ENCODE peak calls at places on chromosome 19, in eight cellular contexts. G, X, Z, T, L, N, S and D are unnamed samples. For H3K27me3 and H3K4me1, the result is how much of the 10 kb centered on the place peaks cover.

GRCh38 chr19:10895920-10896319 is 24.6 kb downstream of the CARM1 start:
- DNase-seq in T (no peak), G (no peak), S (no peak), X (no peak), N (no peak), L (no peak), Z (no peak), D (no peak)

GRCh38 chr19:33472696-33473624 is 48.6 kb downstream of the PEPD start:
- DNase-seq in T (peak), S (no peak), L (no peak), Z (no peak), X (peak), G (no peak), N (peak), D (no peak)

GRCh38 chr19:35963514-35963913 is 27.3 kb downstream of the LRFN3 start:
- DNase-seq in Z (peak), N (peak), T (no peak), S (peak), G (no peak), X (peak), L (no peak), D (no peak)

GRCh38 chr19:17112271-17112670 is 36.7 kb downstream of the MYO9B start:
- DNase-seq in X (no peak), Z (no peak), G (no peak), N (no peak), S (no peak), L (no peak), T (no peak), D (no peak)

GRCh38 chr19:35673121-35673804 is 6.9 kb downstream of the UPK1A start:
- DNase-seq in T (no peak), Z (peak), N (peak), L (no peak), S (no peak), X (no peak), G (peak), D (peak)

GRCh38 chr19:6527893-6528543 is 2.8 kb upstream of the TNFSF9 start:
- DNase-seq in G (no peak), X (no peak), Z (no peak), N (no peak), T (no peak), S (no peak), L (no peak), D (no peak)

GRCh38 chr19:33285441-33285927 is 16.9 kb downstream of the CEBPA start:
- DNase-seq in S (no peak), L (no peak), X (no peak), T (no peak), G (no peak), Z (no peak), N (peak), D (no peak)

GRCh38 chr19:17172624-17173345 is 42.4 kb upstream of the USE1 start:
- DNase-seq in L (no peak), Z (no peak), T (no peak), S (no peak), G (no peak), N (no peak), X (no peak), D (no peak)

GRCh38 chr19:32861596-32861995 is 8.0 kb downstream of the SLC7A9 start:
- DNase-seq in S (no peak), Z (no peak), G (no peak), X (no peak), T (no peak), L (no peak), N (no peak), D (no peak)

GRCh38 chr19:39746836-39747529 is 9.2 kb upstream of the CLC start:
- DNase-seq in G (no peak), L (no peak), S (no peak), X (no peak), Z (no peak), T (no peak), N (peak), D (no peak)

GRCh38 chr19:13229246-13229645 is 79.0 kb downstream of the IER2 start:
- DNase-seq in T (no peak), N (no peak), Z (no peak), L (no peak), S (no peak), X (no peak), G (no peak), D (no peak)

GRCh38 chr19:33241530-33242101 is 16.0 kb upstream of the SLC7A10 start:
- DNase-seq in X (no peak), T (peak), S (no peak), N (peak), L (no peak), Z (peak), G (peak), D (no peak)

GRCh38 chr19:5057860-5058259 is 88.9 kb downstream of the KDM4B start:
- DNase-seq in X (no peak), N (no peak), S (no peak), G (no peak), L (no peak), Z (peak), T (no peak), D (no peak)

GRCh38 chr19:5536337-5536894 is 31.3 kb downstream of the TINCR start:
- DNase-seq in Z (no peak), S (peak), G (no peak), L (no peak), X (peak), N (peak), T (peak), D (peak)

GRCh38 chr19:50383307-50383851 is 768 bp upstream of the POLD1 start:
- DNase-seq in L (no peak), T (no peak), X (no peak), G (no peak), S (no peak), N (no peak), Z (no peak), D (no peak)

GRCh38 chr19:4390862-4391693 is 9.3 kb downstream of the SH3GL1 start:
- DNase-seq in T (no peak), G (no peak), N (no peak), L (no peak), S (no peak), X (no peak), Z (no peak), D (no peak)

GRCh38 chr19:45601524-45602522 is at the start of gene GPR4:
- DNase-seq in G (no peak), L (no peak), S (no peak), X (peak), N (no peak), Z (no peak), T (no peak), D (no peak)
- H3K27me3 ChIP-seq in G (half or more), L (half or more), S (under half), X (under half), N (under half), Z (under half), T (half or more), D (under half)

DNA sequence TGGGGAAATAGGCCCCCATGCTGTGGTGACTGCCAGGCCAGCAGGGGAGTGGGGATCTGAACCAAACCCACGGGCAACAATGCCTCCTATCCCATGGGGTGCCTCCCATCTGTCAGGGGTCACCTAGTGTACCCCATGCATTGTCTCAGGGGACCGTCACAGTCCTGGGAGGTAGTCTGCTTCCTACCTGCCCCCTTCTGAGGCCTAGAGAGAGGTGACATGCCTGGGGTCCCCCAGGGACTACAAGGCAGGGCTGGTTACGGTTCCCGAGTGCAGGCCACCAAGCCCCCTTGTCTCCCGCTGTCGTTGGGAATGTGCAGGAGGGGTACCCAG is 11.1 kb downstream of the NDUFB7 start:
- DNase-seq in T (no peak), L (no peak), S (no peak), Z (no peak), X (no peak), G (no peak), N (no peak), D (no peak)
- H3K4me1 ChIP-seq in T (under half), L (under half), S (under half), Z (under half), X (under half), G (under half), N (under half), D (under half)

GRCh38 chr19:15038304-15038703 is 11.0 kb upstream of the CASP14 start:
- DNase-seq in S (no peak), G (no peak), N (no peak), L (no peak), T (no peak), X (no peak), Z (no peak), D (no peak)

GRCh38 chr19:15031675-15032074 is 17.6 kb upstream of the CASP14 start:
- DNase-seq in T (no peak), Z (no peak), N (no peak), S (no peak), G (no peak), L (no peak), X (no peak), D (no peak)

DNA sequence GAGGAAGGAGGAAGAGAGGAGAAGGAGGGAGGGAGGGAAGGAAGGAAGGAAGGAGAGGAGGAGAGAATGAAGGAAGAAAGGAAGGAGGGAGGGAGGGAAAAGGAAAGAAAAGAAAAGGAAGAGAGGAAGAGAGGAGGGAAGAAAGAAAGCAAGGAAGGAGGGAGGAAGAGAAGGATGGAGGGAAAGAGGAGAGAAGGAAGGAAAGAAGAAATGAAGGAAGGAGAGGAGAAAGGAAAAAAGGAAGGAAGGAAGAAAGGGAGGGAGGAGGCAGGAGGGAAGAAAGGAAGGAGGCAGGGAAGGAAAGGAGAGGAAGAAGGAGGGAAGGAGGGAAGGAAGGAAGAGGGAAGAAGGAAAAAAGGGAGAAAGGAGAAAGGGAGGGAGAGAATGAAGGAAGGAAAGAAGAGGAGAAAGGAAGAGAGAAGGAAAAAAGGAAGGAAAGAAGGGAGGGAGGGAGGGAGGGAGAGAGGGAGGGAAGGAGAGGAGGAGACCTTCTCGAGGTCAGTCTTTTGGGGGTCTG is 13.4 kb upstream of the CASP14 start:
- DNase-seq in S (no peak), Z (no peak), N (no peak), L (no peak), X (no peak), T (no peak), G (no peak), D (no peak)
- H3K27me3 ChIP-seq in S (under half), Z (under half), N (under half), L (under half), X (under half), T (under half), G (under half), D (under half)

GRCh38 chr19:52602931-52603330 is 32.8 kb downstream of the ZNF701 start:
- DNase-seq in X (no peak), L (no peak), S (no peak), T (no peak), Z (no peak), G (no peak), N (no peak), D (no peak)
- H3K4me1 ChIP-seq in X (under half), L (under half), S (under half), T (under half), Z (under half), G (under half), N (under half), D (under half)

GRCh38 chr19:54804571-54804970 is 1.2 kb downstream of the KIR2DL4 start:
- DNase-seq in X (no peak), S (no peak), N (no peak), L (no peak), T (no peak), Z (no peak), G (no peak), D (no peak)
- H3K27me3 ChIP-seq in X (under half), S (under half), N (under half), L (under half), T (under half), Z (under half), G (under half), D (under half)

DNA sequence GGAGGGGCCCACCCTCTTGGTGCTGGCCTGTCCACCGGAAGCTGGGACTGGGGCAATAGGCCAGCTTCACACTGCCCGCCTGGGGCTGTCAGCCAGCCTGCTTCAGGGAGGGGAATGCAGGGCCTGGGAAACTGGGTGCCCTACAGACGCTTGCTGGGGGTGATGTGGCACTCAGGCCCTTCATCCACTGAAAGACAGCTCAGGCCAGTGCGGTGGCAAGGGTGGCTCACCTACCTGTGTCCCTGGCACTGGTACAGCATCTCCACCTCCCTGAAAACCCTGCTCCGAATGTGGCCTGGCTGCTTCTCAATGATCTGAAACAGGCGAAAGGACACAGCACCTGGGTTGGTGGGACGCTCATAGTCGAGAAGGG is 7.8 kb downstream of the MKNK2 start:
- DNase-seq in Z (no peak), L (no peak), S (no peak), G (no peak), N (peak), X (no peak), T (peak), D (peak)
- H3K4me1 ChIP-seq in Z (under half), L (half or more), S (under half), G (half or more), N (half or more), X (half or more), T (half or more), D (under half)

GRCh38 chr19:18208098-18208951 is 4.5 kb upstream of the RAB3A start:
- DNase-seq in Z (peak), X (peak), L (peak), G (peak), S (no peak), T (peak), N (no peak), D (peak)

GRCh38 chr19:18203863-18204393 is at the start of gene RAB3A:
- DNase-seq in T (peak), G (peak), S (peak), L (peak), Z (peak), X (peak), N (peak), D (peak)

GRCh38 chr19:18204394-18205179 is 745 bp upstream of the RAB3A start:
- DNase-seq in S (peak), L (no peak), N (no peak), Z (peak), X (no peak), T (no peak), G (peak), D (no peak)

GRCh38 chr19:18205180-18205915 is 1.5 kb upstream of the RAB3A start:
- DNase-seq in G (peak), T (peak), N (peak), L (peak), S (no peak), X (peak), Z (peak), D (peak)

GRCh38 chr19:18206018-18206417 is 2.2 kb upstream of the RAB3A start:
- DNase-seq in N (no peak), Z (no peak), X (no peak), T (no peak), G (no peak), S (no peak), L (no peak), D (no peak)
- H3K27me3 ChIP-seq in N (under half), Z (under half), X (under half), T (under half), G (under half), S (under half), L (under half), D (under half)